ENCODE peak calls at places on chromosomes 4 and X, in ten cellular contexts. One of them, this sample, is unnamed.

GRCh38 chrX:151488677-151489076 is 74.8 kb upstream of the PASD1 start:
- DNase-seq in transverse colon: no peak
- DNase-seq in astrocyte: no peak
- DNase-seq in kidney epithelial cell: no peak
- DNase-seq in PC-3: no peak
- DNase-seq in fibroblast of mammary gland: no peak
- DNase-seq in mammary epithelial cell: peak
- DNase-seq in fibroblast of pulmonary artery: no peak
- DNase-seq in pancreas: no peak
- DNase-seq in GM12864: no peak
- DNase-seq in this sample: no peak

GRCh38 chr4:159178147-159178541 is 75.3 kb downstream of the RAPGEF2 start:
- DNase-seq in transverse colon: no peak
- DNase-seq in astrocyte: no peak
- DNase-seq in kidney epithelial cell: no peak
- DNase-seq in PC-3: no peak
- DNase-seq in fibroblast of mammary gland: peak
- DNase-seq in mammary epithelial cell: no peak
- DNase-seq in fibroblast of pulmonary artery: peak
- DNase-seq in pancreas: no peak
- DNase-seq in GM12864: no peak
- DNase-seq in this sample: no peak

GRCh38 chr4:4455199-4455865 is 68.4 kb downstream of the NSG1 start:
- DNase-seq in transverse colon: peak
- DNase-seq in astrocyte: no peak
- DNase-seq in kidney epithelial cell: no peak
- DNase-seq in PC-3: no peak
- DNase-seq in fibroblast of mammary gland: no peak
- DNase-seq in mammary epithelial cell: no peak
- DNase-seq in fibroblast of pulmonary artery: no peak
- DNase-seq in pancreas: no peak
- DNase-seq in GM12864: peak
- DNase-seq in this sample: no peak

GRCh38 chr4:74316397-74316796 is 8.1 kb downstream of the EPGN start:
- DNase-seq in transverse colon: no peak
- DNase-seq in astrocyte: no peak
- DNase-seq in kidney epithelial cell: no peak
- DNase-seq in PC-3: peak
- DNase-seq in fibroblast of mammary gland: no peak
- DNase-seq in mammary epithelial cell: no peak
- DNase-seq in fibroblast of pulmonary artery: peak
- DNase-seq in pancreas: no peak
- DNase-seq in GM12864: no peak
- DNase-seq in this sample: peak

GRCh38 chr4:137267024-137267423 is 265.3 kb downstream of the PCDH18 start:
- DNase-seq in transverse colon: no peak
- DNase-seq in astrocyte: peak
- DNase-seq in kidney epithelial cell: no peak
- DNase-seq in PC-3: peak
- DNase-seq in fibroblast of mammary gland: peak
- DNase-seq in mammary epithelial cell: peak
- DNase-seq in fibroblast of pulmonary artery: peak
- DNase-seq in pancreas: no peak
- DNase-seq in GM12864: no peak
- DNase-seq in this sample: peak

GRCh38 chr4:54082168-54082567 is 17.8 kb upstream of the CHIC2 start:
- DNase-seq in transverse colon: peak
- DNase-seq in astrocyte: peak
- DNase-seq in kidney epithelial cell: peak
- DNase-seq in PC-3: peak
- DNase-seq in fibroblast of mammary gland: peak
- DNase-seq in mammary epithelial cell: peak
- DNase-seq in fibroblast of pulmonary artery: peak
- DNase-seq in pancreas: no peak
- DNase-seq in GM12864: no peak
- DNase-seq in this sample: peak

GRCh38 chr4:48680848-48681568 is 99.1 kb downstream of the FRYL start:
- DNase-seq in transverse colon: no peak
- DNase-seq in astrocyte: no peak
- DNase-seq in kidney epithelial cell: no peak
- DNase-seq in PC-3: no peak
- DNase-seq in fibroblast of mammary gland: no peak
- DNase-seq in mammary epithelial cell: no peak
- DNase-seq in fibroblast of pulmonary artery: no peak
- DNase-seq in pancreas: no peak
- DNase-seq in GM12864: no peak
- DNase-seq in this sample: no peak

GRCh38 chrX:84156831-84157230 is 31.2 kb downstream of the RPS6KA6 start:
- DNase-seq in transverse colon: no peak
- DNase-seq in astrocyte: peak
- DNase-seq in kidney epithelial cell: no peak
- DNase-seq in PC-3: peak
- DNase-seq in fibroblast of mammary gland: peak
- DNase-seq in mammary epithelial cell: no peak
- DNase-seq in fibroblast of pulmonary artery: no peak
- DNase-seq in pancreas: no peak
- DNase-seq in GM12864: no peak
- DNase-seq in this sample: peak

GRCh38 chr4:70023218-70023617 is 5.0 kb upstream of the HTN3 start:
- DNase-seq in transverse colon: no peak
- DNase-seq in astrocyte: no peak
- DNase-seq in kidney epithelial cell: no peak
- DNase-seq in PC-3: no peak
- DNase-seq in fibroblast of mammary gland: no peak
- DNase-seq in mammary epithelial cell: no peak
- DNase-seq in fibroblast of pulmonary artery: no peak
- DNase-seq in pancreas: no peak
- DNase-seq in GM12864: no peak
- DNase-seq in this sample: no peak

DNA sequence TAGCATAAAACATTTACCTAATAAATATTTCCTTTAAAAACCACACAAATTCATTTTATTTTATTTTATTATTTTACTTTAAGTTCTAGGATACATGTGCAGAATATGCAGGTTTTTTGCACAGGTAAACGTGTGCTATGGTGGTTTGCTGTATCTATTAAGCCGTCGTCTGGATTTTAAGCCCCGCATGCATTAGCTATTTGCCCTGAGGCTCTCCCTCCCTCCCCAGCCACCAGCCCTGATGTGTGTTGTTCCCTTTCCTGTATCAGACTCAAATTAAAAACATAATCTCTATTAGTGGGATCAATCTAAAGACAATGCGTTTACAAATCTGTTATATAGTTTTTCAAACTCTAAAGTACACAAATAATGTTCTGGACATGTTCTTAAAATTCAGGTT is 1.2 kb upstream of the HTN3 start:
- DNase-seq in transverse colon: no peak
- DNase-seq in astrocyte: no peak
- DNase-seq in kidney epithelial cell: no peak
- DNase-seq in PC-3: no peak
- DNase-seq in fibroblast of mammary gland: no peak
- DNase-seq in mammary epithelial cell: no peak
- DNase-seq in fibroblast of pulmonary artery: no peak
- DNase-seq in pancreas: no peak
- DNase-seq in GM12864: no peak
- DNase-seq in this sample: no peak
- H3K4me3 ChIP-seq in transverse colon: no peak
- H3K4me3 ChIP-seq in astrocyte: no peak
- H3K4me3 ChIP-seq in kidney epithelial cell: no peak
- H3K4me3 ChIP-seq in PC-3: no peak
- H3K4me3 ChIP-seq in fibroblast of mammary gland: no peak
- H3K4me3 ChIP-seq in mammary epithelial cell: no peak
- H3K4me3 ChIP-seq in fibroblast of pulmonary artery: no peak
- H3K4me3 ChIP-seq in pancreas: no peak
- H3K4me3 ChIP-seq in GM12864: no peak
- H3K4me3 ChIP-seq in this sample: no peak

GRCh38 chr4:91754716-91755115 is 549.0 kb upstream of the GRID2 start:
- DNase-seq in transverse colon: no peak
- DNase-seq in astrocyte: peak
- DNase-seq in kidney epithelial cell: no peak
- DNase-seq in PC-3: no peak
- DNase-seq in fibroblast of mammary gland: no peak
- DNase-seq in mammary epithelial cell: no peak
- DNase-seq in fibroblast of pulmonary artery: no peak
- DNase-seq in pancreas: no peak
- DNase-seq in GM12864: no peak
- DNase-seq in this sample: no peak
- TF ChIP-seq CTCF in transverse colon: no peak
- TF ChIP-seq CTCF in astrocyte: no peak
- TF ChIP-seq CTCF in kidney epithelial cell: no peak
- TF ChIP-seq CTCF in PC-3: no peak
- TF ChIP-seq CTCF in fibroblast of mammary gland: no peak
- TF ChIP-seq CTCF in mammary epithelial cell: no peak
- TF ChIP-seq CTCF in fibroblast of pulmonary artery: no peak
- TF ChIP-seq CTCF in pancreas: no peak
- TF ChIP-seq CTCF in GM12864: no peak
- TF ChIP-seq CTCF in this sample: no peak

DNA sequence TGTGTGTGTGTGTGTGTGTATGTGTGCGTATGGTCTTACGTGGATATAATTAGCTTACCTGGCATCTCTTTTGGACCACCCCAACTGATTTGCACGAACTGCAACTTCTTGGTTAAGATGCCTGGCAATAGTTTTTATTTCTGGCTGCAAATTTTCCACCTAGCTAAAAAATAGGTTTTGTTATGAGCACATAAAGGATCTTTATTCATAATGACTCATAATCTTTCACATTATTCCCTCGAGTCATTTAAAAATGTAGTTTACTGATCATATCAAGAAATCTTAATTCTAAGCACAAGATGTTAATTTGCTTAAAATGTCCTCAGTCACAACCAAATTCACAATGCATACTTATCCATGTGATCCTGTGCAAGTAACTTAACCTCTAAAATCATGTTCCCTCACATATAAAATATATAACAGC is 1.5 kb downstream of the COX18 start:
- DNase-seq in transverse colon: no peak
- DNase-seq in astrocyte: peak
- DNase-seq in kidney epithelial cell: no peak
- DNase-seq in PC-3: peak
- DNase-seq in fibroblast of mammary gland: peak
- DNase-seq in mammary epithelial cell: no peak
- DNase-seq in fibroblast of pulmonary artery: peak
- DNase-seq in pancreas: no peak
- DNase-seq in GM12864: no peak
- DNase-seq in this sample: no peak
- H3K4me3 ChIP-seq in transverse colon: peak
- H3K4me3 ChIP-seq in astrocyte: peak
- H3K4me3 ChIP-seq in kidney epithelial cell: peak
- H3K4me3 ChIP-seq in PC-3: peak
- H3K4me3 ChIP-seq in fibroblast of mammary gland: peak
- H3K4me3 ChIP-seq in mammary epithelial cell: peak
- H3K4me3 ChIP-seq in fibroblast of pulmonary artery: peak
- H3K4me3 ChIP-seq in pancreas: peak
- H3K4me3 ChIP-seq in GM12864: peak
- H3K4me3 ChIP-seq in this sample: peak

GRCh38 chr4:64538219-64538618 is 129.0 kb upstream of the TECRL start:
- DNase-seq in transverse colon: no peak
- DNase-seq in astrocyte: no peak
- DNase-seq in kidney epithelial cell: no peak
- DNase-seq in PC-3: peak
- DNase-seq in fibroblast of mammary gland: no peak
- DNase-seq in mammary epithelial cell: no peak
- DNase-seq in fibroblast of pulmonary artery: no peak
- DNase-seq in pancreas: no peak
- DNase-seq in GM12864: no peak
- DNase-seq in this sample: no peak
- TF ChIP-seq CTCF in transverse colon: no peak
- TF ChIP-seq CTCF in astrocyte: no peak
- TF ChIP-seq CTCF in kidney epithelial cell: peak
- TF ChIP-seq CTCF in PC-3: peak
- TF ChIP-seq CTCF in fibroblast of mammary gland: no peak
- TF ChIP-seq CTCF in mammary epithelial cell: no peak
- TF ChIP-seq CTCF in fibroblast of pulmonary artery: peak
- TF ChIP-seq CTCF in pancreas: no peak
- TF ChIP-seq CTCF in GM12864: no peak
- TF ChIP-seq CTCF in this sample: no peak

GRCh38 chrX:15674514-15674898 is 9.9 kb upstream of the CLTRN start:
- DNase-seq in transverse colon: peak
- DNase-seq in astrocyte: no peak
- DNase-seq in kidney epithelial cell: peak
- DNase-seq in PC-3: peak
- DNase-seq in fibroblast of mammary gland: peak
- DNase-seq in mammary epithelial cell: peak
- DNase-seq in fibroblast of pulmonary artery: peak
- DNase-seq in pancreas: peak
- DNase-seq in GM12864: peak
- DNase-seq in this sample: peak
- H3K4me3 ChIP-seq in transverse colon: peak
- H3K4me3 ChIP-seq in astrocyte: peak
- H3K4me3 ChIP-seq in kidney epithelial cell: peak
- H3K4me3 ChIP-seq in PC-3: peak
- H3K4me3 ChIP-seq in fibroblast of mammary gland: peak
- H3K4me3 ChIP-seq in mammary epithelial cell: peak
- H3K4me3 ChIP-seq in fibroblast of pulmonary artery: peak
- H3K4me3 ChIP-seq in pancreas: peak
- H3K4me3 ChIP-seq in GM12864: peak
- H3K4me3 ChIP-seq in this sample: peak

DNA sequence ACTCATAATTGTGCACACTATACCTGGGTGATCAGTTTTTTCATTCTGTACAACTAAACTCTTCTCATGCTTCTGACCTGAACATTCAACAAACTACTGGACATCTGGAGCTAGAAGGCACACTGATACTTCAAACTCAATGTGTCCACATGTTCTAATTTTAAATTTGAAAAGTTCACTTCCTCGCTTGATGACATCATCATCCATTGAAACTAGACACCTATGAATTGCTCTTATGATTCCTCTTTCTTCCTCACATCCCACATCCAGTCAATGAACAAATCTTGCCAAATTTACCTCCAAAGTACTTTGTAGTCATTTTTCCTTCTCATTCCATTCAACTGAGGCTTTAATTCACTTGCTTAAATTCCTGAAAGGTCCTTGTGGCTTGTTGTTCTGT is 549.4 kb downstream of the GALNTL6 start:
- DNase-seq in transverse colon: no peak
- DNase-seq in astrocyte: no peak
- DNase-seq in kidney epithelial cell: no peak
- DNase-seq in PC-3: no peak
- DNase-seq in fibroblast of mammary gland: no peak
- DNase-seq in mammary epithelial cell: no peak
- DNase-seq in fibroblast of pulmonary artery: no peak
- DNase-seq in pancreas: no peak
- DNase-seq in GM12864: no peak
- DNase-seq in this sample: peak
- TF ChIP-seq CTCF in transverse colon: no peak
- TF ChIP-seq CTCF in astrocyte: no peak
- TF ChIP-seq CTCF in kidney epithelial cell: no peak
- TF ChIP-seq CTCF in PC-3: no peak
- TF ChIP-seq CTCF in fibroblast of mammary gland: no peak
- TF ChIP-seq CTCF in mammary epithelial cell: no peak
- TF ChIP-seq CTCF in fibroblast of pulmonary artery: no peak
- TF ChIP-seq CTCF in pancreas: no peak
- TF ChIP-seq CTCF in GM12864: no peak
- TF ChIP-seq CTCF in this sample: no peak